ENCODE peak calls at places on chromosomes 2 and 18, in six cellular contexts. S is NB4, A is K562, Z is A549, Q is GM12878, R is HepG2. O is an unnamed sample.

GRCh38 chr2:691825-692224 is 14.6 kb upstream of the TMEM18 start:
- DNase-seq in S (no peak), A (no peak), Z (no peak), Q (no peak), R (no peak), O (no peak)

GRCh38 chr2:235268535-235268934 is 225.3 kb upstream of the AGAP1 start:
- DNase-seq in S (no peak), A (no peak), Z (peak), Q (no peak), R (no peak), O (peak)

GRCh38 chr2:85277416-85278158 is 50.2 kb downstream of the TGOLN2 start:
- DNase-seq in S (no peak), A (no peak), Z (no peak), Q (no peak), R (no peak), O (peak)

GRCh38 chr2:14633451-14634211 is 1.1 kb downstream of the LRATD1 start:
- DNase-seq in S (no peak), A (no peak), Z (no peak), Q (no peak), R (no peak), O (no peak)

GRCh38 chr2:215141706-215142105 is 3.3 kb upstream of the ABCA12 start:
- DNase-seq in S (no peak), A (no peak), Z (no peak), Q (no peak), R (no peak), O (no peak)

GRCh38 chr2:98476192-98476868 is 31.7 kb downstream of the INPP4A start:
- DNase-seq in S (no peak), A (no peak), Z (no peak), Q (no peak), R (no peak), O (no peak)

GRCh38 chr2:111708478-111708877 is 175.5 kb downstream of the ANAPC1 start:
- DNase-seq in S (no peak), A (no peak), Z (no peak), Q (no peak), R (no peak), O (no peak)

GRCh38 chr2:25269234-25269633 is 72.5 kb downstream of the DNMT3A start:
- DNase-seq in S (no peak), A (no peak), Z (no peak), Q (no peak), R (no peak), O (no peak)

GRCh38 chr2:165758276-165758675 is 35.8 kb downstream of the GALNT3 start:
- DNase-seq in S (no peak), A (no peak), Z (no peak), Q (no peak), R (no peak), O (peak)

DNA sequence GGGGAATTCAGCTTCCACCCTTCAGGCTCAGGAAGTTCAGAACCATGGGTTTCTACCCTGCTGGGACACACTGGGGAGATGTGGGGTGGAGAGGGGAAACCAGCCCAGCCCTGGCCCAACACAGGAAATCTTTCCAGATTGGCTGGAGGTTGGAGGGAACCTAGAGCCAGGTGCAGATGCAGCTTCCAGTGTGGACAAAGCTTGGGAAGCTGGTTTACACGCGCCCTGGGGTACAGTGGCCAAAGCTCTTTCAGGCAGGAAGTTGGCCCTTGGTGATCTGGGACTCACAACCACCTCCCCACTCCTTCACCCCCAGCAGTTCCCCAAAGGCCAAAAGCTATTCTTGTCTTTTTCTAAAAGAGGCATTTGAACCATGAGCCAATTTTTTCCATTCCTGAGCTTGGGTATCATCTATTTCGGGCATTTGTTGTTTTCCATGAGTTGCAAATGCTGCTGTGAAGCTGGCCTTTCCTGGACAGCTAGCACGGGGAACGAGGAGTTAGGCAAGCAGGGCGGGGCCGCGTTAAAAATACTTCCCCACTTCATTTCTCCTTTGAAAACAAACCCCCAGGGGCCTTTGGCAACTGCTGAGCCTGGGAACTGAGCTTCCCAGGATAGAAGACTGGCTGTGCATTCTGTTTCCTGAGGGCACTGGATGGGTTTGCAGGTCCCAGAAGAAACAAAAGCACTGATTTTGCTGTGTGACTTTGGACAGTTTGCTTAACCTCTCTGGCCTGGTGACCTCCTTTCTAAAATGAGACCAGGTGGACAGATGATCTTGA is 3.1 kb upstream of the ARID5A start:
- DNase-seq in S (peak), A (no peak), Z (no peak), Q (no peak), R (no peak), O (peak)
- TF ChIP-seq MYC in S (no peak), A (no peak), Z (no peak), Q (no peak), R (no peak), O (no peak)

GRCh38 chr18:43542016-43542415 is 264.7 kb upstream of the SYT4 start:
- DNase-seq in S (no peak), A (no peak), Z (no peak), Q (no peak), R (no peak), O (no peak)
- TF ChIP-seq MYC in S (no peak), A (no peak), Z (no peak), Q (no peak), R (no peak), O (no peak)

GRCh38 chr2:65630643-65631042 is 198.2 kb upstream of the SPRED2 start:
- DNase-seq in S (peak), A (peak), Z (peak), Q (no peak), R (no peak), O (no peak)
- TF ChIP-seq MYC in S (no peak), A (no peak), Z (no peak), Q (no peak), R (no peak), O (no peak)

GRCh38 chr2:80185091-80185490 is 119.5 kb downstream of the LRRTM1 start:
- DNase-seq in S (no peak), A (no peak), Z (no peak), Q (no peak), R (no peak), O (no peak)

GRCh38 chr2:80186262-80186661 is 118.3 kb downstream of the LRRTM1 start:
- DNase-seq in S (no peak), A (no peak), Z (no peak), Q (no peak), R (no peak), O (no peak)

DNA sequence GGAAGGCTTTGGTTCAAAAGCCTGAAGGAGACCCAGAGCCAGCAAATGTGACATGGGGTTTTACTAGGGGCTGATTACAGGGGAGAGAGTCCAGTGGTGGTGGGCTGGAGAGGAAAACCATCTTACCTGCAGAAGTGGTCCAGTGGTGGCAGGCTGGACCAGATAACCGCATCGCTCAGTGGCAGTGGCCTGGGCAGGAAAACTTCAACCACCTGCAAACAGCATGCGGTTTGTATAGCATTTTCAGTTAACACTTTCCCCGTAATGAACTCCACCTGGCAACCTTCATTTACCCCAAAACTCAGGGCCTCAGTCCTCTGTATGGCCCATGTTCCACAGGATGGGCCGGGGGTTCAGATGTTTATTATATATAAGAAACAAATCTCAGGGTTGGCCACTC is 114.4 kb downstream of the LRRTM1 start:
- DNase-seq in S (no peak), A (no peak), Z (no peak), Q (no peak), R (no peak), O (no peak)
- TF ChIP-seq MYC in S (no peak), A (no peak), Z (no peak), Q (no peak), R (no peak), O (no peak)

GRCh38 chr2:226953206-226953605 is 117.4 kb downstream of the RHBDD1 start:
- DNase-seq in S (no peak), A (no peak), Z (no peak), Q (no peak), R (no peak), O (no peak)
- TF ChIP-seq MYC in S (no peak), A (no peak), Z (no peak), Q (no peak), R (no peak), O (no peak)

GRCh38 chr2:67667054-67667908 is 270.1 kb downstream of the ETAA1 start:
- DNase-seq in S (no peak), A (no peak), Z (no peak), Q (no peak), R (no peak), O (no peak)

GRCh38 chr2:67670704-67671300 is 273.7 kb downstream of the ETAA1 start:
- DNase-seq in S (no peak), A (no peak), Z (no peak), Q (no peak), R (peak), O (no peak)

GRCh38 chr2:67666386-67667053 is 269.4 kb downstream of the ETAA1 start:
- DNase-seq in S (no peak), A (no peak), Z (no peak), Q (no peak), R (no peak), O (no peak)

GRCh38 chr2:67669796-67670195 is 272.7 kb downstream of the ETAA1 start:
- DNase-seq in S (no peak), A (no peak), Z (no peak), Q (no peak), R (no peak), O (no peak)

GRCh38 chr2:67668538-67668937 is 271.4 kb downstream of the ETAA1 start:
- DNase-seq in S (no peak), A (no peak), Z (no peak), Q (no peak), R (no peak), O (no peak)
- TF ChIP-seq MYC in S (no peak), A (no peak), Z (no peak), Q (no peak), R (no peak), O (no peak)